ENCODE peak calls at places on chromosomes 11 and 22, in nine cellular contexts. One of them, this sample, is unnamed. For H3K4me1, the result is how much of the 10 kb centered on the place peaks cover.

GRCh38 chr22:25754527-25755202 is 12.7 kb downstream of the MYO18B start:
- DNase-seq in psoas muscle: peak
- DNase-seq in adrenal gland: peak
- DNase-seq in left ventricle myocardium inferior: peak
- DNase-seq in PC-3: no peak
- DNase-seq in spleen: no peak
- DNase-seq in H1: no peak
- DNase-seq in body of pancreas: peak
- DNase-seq in sigmoid colon: peak
- DNase-seq in this sample: peak

GRCh38 chr11:117985953-117986887 is at the start of gene IL10RA:
- DNase-seq in psoas muscle: peak
- DNase-seq in body of pancreas: peak
- DNase-seq in left ventricle myocardium inferior: peak
- DNase-seq in H1: peak
- DNase-seq in adrenal gland: peak
- DNase-seq in sigmoid colon: peak
- DNase-seq in PC-3: no peak
- DNase-seq in spleen: peak
- DNase-seq in this sample: peak

GRCh38 chr22:43298062-43298801 is 44.9 kb downstream of the SCUBE1 start:
- DNase-seq in left ventricle myocardium inferior: no peak
- DNase-seq in H1: no peak
- DNase-seq in sigmoid colon: no peak
- DNase-seq in spleen: no peak
- DNase-seq in psoas muscle: no peak
- DNase-seq in adrenal gland: no peak
- DNase-seq in body of pancreas: no peak
- DNase-seq in PC-3: no peak
- DNase-seq in this sample: no peak

GRCh38 chr11:117936973-117937372 is 7.8 kb upstream of the TMPRSS13 start:
- DNase-seq in left ventricle myocardium inferior: no peak
- DNase-seq in H1: no peak
- DNase-seq in sigmoid colon: no peak
- DNase-seq in adrenal gland: no peak
- DNase-seq in PC-3: no peak
- DNase-seq in spleen: no peak
- DNase-seq in psoas muscle: no peak
- DNase-seq in body of pancreas: no peak
- DNase-seq in this sample: no peak

GRCh38 chr11:2928605-2929510 is at the start of gene PHLDA2:
- DNase-seq in left ventricle myocardium inferior: peak
- DNase-seq in sigmoid colon: peak
- DNase-seq in PC-3: peak
- DNase-seq in body of pancreas: peak
- DNase-seq in H1: peak
- DNase-seq in spleen: peak
- DNase-seq in psoas muscle: peak
- DNase-seq in adrenal gland: no peak
- DNase-seq in this sample: peak

GRCh38 chr22:17536269-17536668 is 27.0 kb upstream of the SLC25A18 start:
- DNase-seq in H1: no peak
- DNase-seq in psoas muscle: no peak
- DNase-seq in PC-3: no peak
- DNase-seq in spleen: no peak
- DNase-seq in adrenal gland: no peak
- DNase-seq in body of pancreas: no peak
- DNase-seq in left ventricle myocardium inferior: no peak
- DNase-seq in sigmoid colon: no peak
- DNase-seq in this sample: no peak

GRCh38 chr22:37370306-37370979 is 56.8 kb downstream of the ELFN2 start:
- DNase-seq in sigmoid colon: peak
- DNase-seq in PC-3: no peak
- DNase-seq in H1: no peak
- DNase-seq in psoas muscle: peak
- DNase-seq in left ventricle myocardium inferior: peak
- DNase-seq in adrenal gland: peak
- DNase-seq in body of pancreas: no peak
- DNase-seq in spleen: peak
- DNase-seq in this sample: no peak

GRCh38 chr11:27574342-27574741 is 67.8 kb upstream of the LIN7C start:
- DNase-seq in PC-3: no peak
- DNase-seq in adrenal gland: no peak
- DNase-seq in body of pancreas: no peak
- DNase-seq in left ventricle myocardium inferior: no peak
- DNase-seq in H1: no peak
- DNase-seq in spleen: no peak
- DNase-seq in sigmoid colon: no peak
- DNase-seq in psoas muscle: no peak
- DNase-seq in this sample: no peak

GRCh38 chr22:29351042-29351441 is 35.5 kb upstream of the RASL10A start:
- DNase-seq in PC-3: no peak
- DNase-seq in left ventricle myocardium inferior: no peak
- DNase-seq in psoas muscle: peak
- DNase-seq in spleen: no peak
- DNase-seq in body of pancreas: peak
- DNase-seq in sigmoid colon: no peak
- DNase-seq in adrenal gland: no peak
- DNase-seq in H1: no peak
- DNase-seq in this sample: no peak

GRCh38 chr11:123221074-123221473 is 26.0 kb upstream of the CLMP start:
- DNase-seq in adrenal gland: no peak
- DNase-seq in sigmoid colon: peak
- DNase-seq in left ventricle myocardium inferior: no peak
- DNase-seq in body of pancreas: no peak
- DNase-seq in spleen: no peak
- DNase-seq in H1: no peak
- DNase-seq in psoas muscle: no peak
- DNase-seq in PC-3: no peak
- DNase-seq in this sample: no peak

GRCh38 chr22:28142361-28142801 is 223.3 kb upstream of the PITPNB start:
- DNase-seq in H1: no peak
- DNase-seq in spleen: no peak
- DNase-seq in body of pancreas: no peak
- DNase-seq in psoas muscle: no peak
- DNase-seq in sigmoid colon: no peak
- DNase-seq in adrenal gland: peak
- DNase-seq in left ventricle myocardium inferior: no peak
- DNase-seq in PC-3: peak
- DNase-seq in this sample: peak
- H3K4me3 ChIP-seq in H1: no peak
- H3K4me3 ChIP-seq in spleen: no peak
- H3K4me3 ChIP-seq in body of pancreas: no peak
- H3K4me3 ChIP-seq in psoas muscle: no peak
- H3K4me3 ChIP-seq in sigmoid colon: no peak
- H3K4me3 ChIP-seq in adrenal gland: no peak
- H3K4me3 ChIP-seq in left ventricle myocardium inferior: no peak
- H3K4me3 ChIP-seq in PC-3: no peak
- H3K4me3 ChIP-seq in this sample: no peak

GRCh38 chr11:62545437-62546243 is 966 bp downstream of the AHNAK start:
- DNase-seq in PC-3: peak
- DNase-seq in H1: peak
- DNase-seq in body of pancreas: peak
- DNase-seq in left ventricle myocardium inferior: peak
- DNase-seq in sigmoid colon: peak
- DNase-seq in adrenal gland: peak
- DNase-seq in spleen: peak
- DNase-seq in psoas muscle: peak
- DNase-seq in this sample: peak
- TF ChIP-seq CTCF in PC-3: no peak
- TF ChIP-seq CTCF in H1: no peak
- TF ChIP-seq CTCF in body of pancreas: no peak
- TF ChIP-seq CTCF in left ventricle myocardium inferior: peak
- TF ChIP-seq CTCF in sigmoid colon: no peak
- TF ChIP-seq CTCF in adrenal gland: no peak
- TF ChIP-seq CTCF in spleen: no peak
- TF ChIP-seq CTCF in psoas muscle: peak
- TF ChIP-seq CTCF in this sample: no peak

DNA sequence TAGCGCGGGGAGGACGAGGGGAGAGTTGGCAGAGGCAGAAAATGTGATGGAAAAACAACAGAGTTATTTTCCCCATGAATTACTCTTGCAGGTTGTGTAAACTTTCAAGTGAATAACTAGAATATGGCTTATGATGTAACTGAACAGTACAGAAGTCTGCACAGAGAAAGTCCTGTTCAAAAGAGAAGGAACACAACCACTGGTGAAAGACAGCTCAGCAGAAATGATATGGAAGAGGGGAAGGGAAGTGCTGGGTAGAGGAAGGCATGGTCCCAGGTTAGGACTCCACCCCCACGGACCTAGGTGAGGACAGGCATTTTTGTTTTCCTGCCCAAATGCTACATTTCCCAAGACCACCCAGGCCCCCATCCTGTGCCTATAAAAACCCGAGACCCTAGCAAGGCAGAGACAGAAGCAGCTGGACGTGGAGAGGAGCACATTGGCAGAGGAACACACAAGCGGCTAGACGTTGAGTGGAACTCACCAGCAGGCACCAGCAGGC is 77.7 kb downstream of the MAML2 start:
- DNase-seq in left ventricle myocardium inferior: no peak
- DNase-seq in H1: no peak
- DNase-seq in body of pancreas: no peak
- DNase-seq in PC-3: no peak
- DNase-seq in sigmoid colon: no peak
- DNase-seq in adrenal gland: no peak
- DNase-seq in spleen: no peak
- DNase-seq in psoas muscle: no peak
- DNase-seq in this sample: no peak
- H3K4me1 ChIP-seq in left ventricle myocardium inferior: under half
- H3K4me1 ChIP-seq in H1: under half
- H3K4me1 ChIP-seq in body of pancreas: under half
- H3K4me1 ChIP-seq in PC-3: under half
- H3K4me1 ChIP-seq in sigmoid colon: under half
- H3K4me1 ChIP-seq in adrenal gland: under half
- H3K4me1 ChIP-seq in spleen: under half
- H3K4me1 ChIP-seq in psoas muscle: under half
- H3K4me1 ChIP-seq in this sample: under half

GRCh38 chr22:47629791-47630655 is 867.6 kb downstream of the TBC1D22A start:
- DNase-seq in body of pancreas: no peak
- DNase-seq in spleen: no peak
- DNase-seq in sigmoid colon: no peak
- DNase-seq in psoas muscle: no peak
- DNase-seq in H1: no peak
- DNase-seq in adrenal gland: no peak
- DNase-seq in left ventricle myocardium inferior: no peak
- DNase-seq in PC-3: no peak
- DNase-seq in this sample: no peak
- H3K4me3 ChIP-seq in body of pancreas: no peak
- H3K4me3 ChIP-seq in spleen: no peak
- H3K4me3 ChIP-seq in sigmoid colon: no peak
- H3K4me3 ChIP-seq in psoas muscle: no peak
- H3K4me3 ChIP-seq in H1: no peak
- H3K4me3 ChIP-seq in adrenal gland: no peak
- H3K4me3 ChIP-seq in left ventricle myocardium inferior: no peak
- H3K4me3 ChIP-seq in PC-3: peak
- H3K4me3 ChIP-seq in this sample: no peak

DNA sequence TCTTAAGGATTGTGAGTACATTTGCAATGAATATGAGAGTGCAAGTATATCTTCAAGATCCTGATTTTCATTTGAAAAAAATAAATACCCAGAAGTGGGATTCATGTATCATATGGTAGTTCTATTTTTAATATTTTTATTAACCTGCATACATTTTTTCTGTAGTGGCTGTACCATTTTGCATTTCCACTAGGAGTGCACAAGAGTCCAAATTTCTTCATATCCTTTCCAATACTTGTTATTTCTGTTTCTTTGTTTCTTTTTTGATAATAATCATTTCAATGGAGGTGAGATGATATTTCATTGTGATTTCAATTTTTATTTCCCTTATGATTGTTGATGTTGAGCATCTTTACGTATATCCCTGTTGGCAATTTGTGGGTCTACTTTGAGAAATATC is 759.8 kb upstream of the CNTN5 start:
- DNase-seq in adrenal gland: no peak
- DNase-seq in H1: no peak
- DNase-seq in spleen: no peak
- DNase-seq in PC-3: peak
- DNase-seq in psoas muscle: no peak
- DNase-seq in sigmoid colon: no peak
- DNase-seq in body of pancreas: no peak
- DNase-seq in left ventricle myocardium inferior: no peak
- DNase-seq in this sample: no peak
- TF ChIP-seq CTCF in adrenal gland: no peak
- TF ChIP-seq CTCF in H1: no peak
- TF ChIP-seq CTCF in spleen: no peak
- TF ChIP-seq CTCF in PC-3: peak
- TF ChIP-seq CTCF in psoas muscle: no peak
- TF ChIP-seq CTCF in sigmoid colon: no peak
- TF ChIP-seq CTCF in body of pancreas: no peak
- TF ChIP-seq CTCF in left ventricle myocardium inferior: no peak
- TF ChIP-seq CTCF in this sample: no peak

GRCh38 chr22:27641049-27641790 is 160.3 kb downstream of the MN1 start:
- DNase-seq in body of pancreas: no peak
- DNase-seq in sigmoid colon: no peak
- DNase-seq in H1: no peak
- DNase-seq in adrenal gland: no peak
- DNase-seq in psoas muscle: no peak
- DNase-seq in spleen: peak
- DNase-seq in left ventricle myocardium inferior: no peak
- DNase-seq in PC-3: no peak
- DNase-seq in this sample: no peak
- H3K4me1 ChIP-seq in body of pancreas: under half
- H3K4me1 ChIP-seq in sigmoid colon: under half
- H3K4me1 ChIP-seq in H1: under half
- H3K4me1 ChIP-seq in adrenal gland: under half
- H3K4me1 ChIP-seq in psoas muscle: half or more
- H3K4me1 ChIP-seq in spleen: under half
- H3K4me1 ChIP-seq in left ventricle myocardium inferior: under half
- H3K4me1 ChIP-seq in PC-3: under half
- H3K4me1 ChIP-seq in this sample: under half

This sample was measured in endothelial cell of umbilical vein.